ENCODE peak calls at places on chromosomes 11 and 22, in ten cellular contexts. O is astrocyte of the spinal cord, X is thoracic aorta, A is hepatocyte, E is fibroblast of mammary gland, Z is RWPE1, P is GM12865, F is pancreas, H is keratinocyte, U is RWPE2. B is an unnamed sample.

GRCh38 chr11:119056397-119056999 is 507 bp downstream of the HYOU1 start:
- DNase-seq in A (peak; percentile 63), P (peak; percentile 63), O (no peak), Z (peak; percentile 62), H (no peak), U (no peak), X (no peak), F (peak; percentile 36), E (no peak), B (no peak)

GRCh38 chr11:117179048-117179999 is 781 bp downstream of the SIDT2 start:
- DNase-seq in A (peak; percentile 54), O (peak; percentile 49), P (peak; percentile 59), E (peak; percentile 57), Z (no peak), F (peak; percentile 46), U (peak; percentile 47), X (no peak), H (no peak), B (peak; percentile 83)

GRCh38 chr11:77322506-77322905 is 21.0 kb upstream of the GDPD4 start:
- DNase-seq in H (no peak), Z (no peak), E (peak; percentile 93), U (no peak), X (no peak), P (no peak), A (no peak), F (peak; percentile 36), O (peak; percentile 83), B (no peak)

GRCh38 chr11:2779981-2780849 is 80.4 kb upstream of the KCNQ1OT1 start:
- DNase-seq in E (no peak), A (peak; percentile 48), Z (no peak), U (peak; percentile 55), P (no peak), F (peak; percentile 44), O (no peak), X (peak; percentile 1), H (no peak), B (peak; percentile 82)

GRCh38 chr22:42937164-42937854 is 77.6 kb downstream of the PACSIN2 start:
- DNase-seq in O (peak; percentile 84), F (no peak), A (peak; percentile 79), H (no peak), Z (peak; percentile 65), U (peak; percentile 79), E (peak; percentile 85), X (peak; percentile 78), P (peak; percentile 80), B (no peak)

GRCh38 chr11:26946209-26946828 is 47.6 kb upstream of the FIBIN start:
- DNase-seq in F (no peak), U (no peak), A (no peak), Z (peak; percentile 8), H (no peak), X (no peak), E (peak; percentile 96), O (peak; percentile 77), P (no peak), B (no peak)

GRCh38 chr11:1082728-1083620 is 8.3 kb downstream of the MUC2 start:
- DNase-seq in F (no peak), O (no peak), U (peak; percentile 53), A (no peak), P (no peak), Z (no peak), H (no peak), E (no peak), X (no peak), B (no peak)

GRCh38 chr11:3703383-3703782 is 32.2 kb upstream of the CHRNA10 start:
- DNase-seq in E (no peak), F (peak; percentile 17), U (no peak), O (no peak), H (no peak), P (no peak), X (no peak), Z (no peak), A (no peak), B (no peak)

GRCh38 chr11:3134651-3135490 is 30.2 kb downstream of the OSBPL5 start:
- DNase-seq in X (no peak), Z (no peak), A (no peak), E (no peak), U (peak; percentile 68), F (no peak), O (no peak), P (no peak), H (no peak), B (no peak)

GRCh38 chr11:71086687-71087258 is 165.6 kb downstream of the SHANK2 start:
- DNase-seq in H (no peak), Z (peak; percentile 10), O (peak; percentile 22), P (peak; percentile 6), E (peak; percentile 23), U (no peak), F (no peak), A (peak; percentile 73), X (no peak), B (no peak)

GRCh38 chr11:67436459-67437081 is 912 bp downstream of the PTPRCAP start:
- DNase-seq in H (no peak), E (no peak), P (peak; percentile 93), F (no peak), U (no peak), O (peak; percentile 11), A (no peak), X (no peak), Z (no peak), B (no peak)

DNA sequence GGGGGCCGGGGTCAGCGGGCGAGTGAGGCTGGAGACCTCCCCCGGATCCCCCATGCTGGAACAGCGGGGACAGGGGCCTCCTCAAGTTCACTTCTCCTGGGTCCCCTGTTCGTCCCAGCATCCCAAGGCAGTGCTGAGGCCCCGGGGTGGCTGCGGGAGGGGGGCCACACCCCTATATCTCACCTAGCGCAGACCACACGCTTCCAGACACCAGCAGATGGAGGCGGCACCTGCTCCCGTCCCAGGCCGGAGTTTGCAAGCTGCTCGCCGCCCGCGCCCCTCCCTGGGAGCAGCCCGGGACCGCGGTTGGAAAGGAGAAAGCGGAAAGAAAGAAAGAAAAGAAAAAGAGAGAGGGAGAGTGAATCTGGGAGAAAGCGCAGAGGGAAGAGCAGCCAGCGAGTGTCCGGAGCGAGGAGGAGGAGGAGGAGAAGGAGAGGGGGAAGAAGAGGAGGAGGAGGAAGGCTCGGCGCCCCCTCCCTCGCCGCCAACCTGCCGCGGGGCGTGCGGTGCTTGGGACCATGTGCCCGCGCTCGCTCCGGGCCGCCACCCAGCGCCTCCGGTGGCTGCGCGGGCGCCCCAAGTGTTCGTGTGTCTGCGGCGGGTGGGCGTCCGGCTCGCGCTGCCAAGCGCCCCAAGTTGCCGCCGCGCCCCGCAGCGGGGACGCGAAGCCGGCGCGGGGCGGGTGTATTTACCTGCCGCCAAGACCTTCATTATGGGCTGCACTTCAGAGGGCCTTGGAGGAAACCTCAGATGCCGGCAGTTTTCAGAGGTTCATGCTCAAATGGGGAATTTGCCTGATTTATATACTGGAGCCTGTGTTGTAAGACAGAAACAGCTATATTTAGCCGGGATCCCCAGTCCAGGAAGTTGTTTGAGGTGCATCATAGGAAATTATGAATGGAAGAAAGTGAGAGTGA is at the start of gene LIF:
- DNase-seq in Z (peak; percentile 53), F (no peak), X (no peak), A (peak; percentile 73), U (no peak), E (peak; percentile 56), H (no peak), P (peak; percentile 34), O (peak; percentile 82), B (no peak)
- TF ChIP-seq CTCF in Z (peak; percentile 52), F (no peak), X (no peak), A (peak; percentile 15), U (peak; percentile 35), E (no peak), H (no peak), P (no peak), O (no peak), B (peak; percentile 39)

DNA sequence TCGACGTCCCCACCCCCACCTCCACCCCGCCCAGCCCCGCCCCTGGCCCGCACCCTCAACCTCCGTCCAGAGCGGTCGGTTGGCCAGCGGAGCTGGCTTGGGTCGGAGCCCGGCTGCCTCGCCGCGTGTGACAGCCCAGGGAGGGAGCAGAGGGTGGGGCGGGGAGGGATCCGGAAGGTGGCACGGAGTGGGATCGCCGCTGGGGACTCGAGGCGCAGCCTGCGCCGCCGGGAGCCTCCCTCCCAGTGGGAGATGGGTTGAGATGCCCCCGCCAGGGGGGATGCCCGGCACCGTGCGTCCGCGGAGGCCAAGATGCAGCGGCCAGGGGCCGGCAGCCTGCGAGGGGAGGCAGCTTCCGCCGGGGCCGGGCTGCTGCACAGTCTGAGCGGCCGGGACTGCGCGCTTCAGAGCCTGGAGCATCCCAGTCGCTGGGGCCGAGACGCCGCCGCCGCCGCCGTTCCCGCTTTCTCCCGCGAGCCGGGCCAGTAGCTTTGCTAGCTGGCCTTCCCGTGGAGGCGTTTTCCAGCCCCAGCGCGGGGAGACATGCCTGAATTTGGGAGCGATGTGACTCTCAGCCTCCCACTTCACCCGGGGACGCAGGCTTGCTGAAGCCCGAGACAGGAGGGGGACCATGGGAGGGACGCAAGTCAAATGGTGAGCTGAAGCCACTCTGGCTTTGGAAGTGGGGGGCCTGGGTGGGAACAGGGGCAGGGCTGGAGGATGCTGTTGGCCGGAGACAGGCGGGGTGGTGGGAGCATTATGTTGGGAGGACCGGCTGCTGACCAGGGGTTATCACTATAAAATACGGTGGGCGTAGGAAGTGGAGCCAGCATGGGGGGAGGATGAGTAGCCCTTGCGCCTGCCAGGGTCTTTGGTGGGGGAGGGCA is 40.2 kb downstream of the DIXDC1 start:
- DNase-seq in E (peak; percentile 22), Z (peak; percentile 41), P (peak; percentile 22), U (no peak), X (peak; percentile 52), A (peak; percentile 73), H (no peak), F (peak; percentile 38), O (peak; percentile 46), B (peak; percentile 87)
- TF ChIP-seq CTCF in E (no peak), Z (no peak), P (no peak), U (no peak), X (no peak), A (no peak), H (no peak), F (no peak), O (no peak), B (no peak)

DNA sequence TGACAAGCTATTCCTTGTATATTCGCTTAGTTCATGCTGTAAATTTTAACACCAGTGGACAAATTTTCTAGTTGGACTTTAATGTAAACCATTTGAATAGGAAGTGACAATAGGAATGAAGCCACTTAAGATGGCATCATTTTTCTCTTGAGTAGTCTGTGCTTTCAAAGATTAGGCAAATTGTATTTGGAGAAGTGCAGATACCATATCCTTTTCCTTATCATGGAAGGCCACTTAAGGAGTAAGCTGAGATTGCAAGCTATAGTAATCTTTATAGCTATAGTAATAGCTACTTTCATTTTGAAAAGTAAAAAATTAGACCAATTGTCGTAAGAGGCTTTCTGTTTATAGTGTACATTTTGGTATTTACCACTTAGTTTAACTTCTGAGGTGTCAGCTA is 12.8 kb downstream of the CAPRIN1 start:
- DNase-seq in Z (no peak), U (no peak), X (no peak), A (no peak), F (no peak), E (no peak), P (no peak), H (no peak), O (no peak), B (no peak)
- TF ChIP-seq CTCF in Z (no peak), U (no peak), X (no peak), A (no peak), F (no peak), E (no peak), P (no peak), H (no peak), O (no peak), B (no peak)

DNA sequence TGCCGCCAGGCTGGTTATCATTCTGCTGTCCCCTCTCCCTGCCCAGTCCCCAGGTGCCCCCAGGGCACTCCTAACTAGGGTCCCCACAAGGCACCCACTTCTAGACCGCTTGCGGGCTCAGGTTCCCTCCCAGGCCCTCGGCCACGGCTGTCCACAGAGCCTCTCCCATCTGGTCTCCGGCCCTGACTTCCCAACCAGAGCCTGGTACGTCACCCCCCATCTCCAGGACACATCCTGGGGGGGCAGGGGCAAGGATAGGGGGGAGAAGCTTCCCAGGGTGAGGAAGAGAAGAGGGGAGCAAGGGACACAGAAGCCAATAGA is 464 bp downstream of the SSTR3 start:
- DNase-seq in A (no peak), E (no peak), H (no peak), O (no peak), P (no peak), X (no peak), F (no peak), Z (no peak), U (no peak), B (no peak)
- TF ChIP-seq CTCF in A (no peak), E (no peak), H (no peak), O (no peak), P (no peak), X (no peak), F (no peak), Z (no peak), U (no peak), B (no peak)